ENCODE peak calls at places on chromosomes 2 and 18, in six cellular contexts. Y is endothelial cell of umbilical vein, P is K562, R is A549, X is GM12878, W is HepG2. L is an unnamed sample.

GRCh38 chr2:120344214-120344990 is 1.5 kb upstream of the INHBB start:
- DNase-seq in R (peak), X (no peak), Y (no peak), W (no peak), P (no peak), L (peak)

GRCh38 chr2:38390941-38391340 is 13.9 kb upstream of the ATL2 start:
- DNase-seq in X (no peak), R (no peak), W (no peak), P (no peak), Y (no peak), L (no peak)

GRCh38 chr2:239532305-239532649 is 131.5 kb upstream of the HDAC4 start:
- DNase-seq in R (no peak), Y (no peak), P (no peak), X (no peak), W (no peak), L (no peak)

GRCh38 chr18:33577688-33578370 is at the start of gene ASXL3:
- DNase-seq in R (no peak), X (no peak), W (no peak), P (no peak), Y (peak), L (no peak)

GRCh38 chr2:232984451-232985207 is 28.4 kb downstream of the NGEF start:
- DNase-seq in W (no peak), R (no peak), Y (no peak), X (no peak), P (no peak), L (no peak)

GRCh38 chr2:127659408-127660290 is 13.7 kb downstream of the GPR17 start:
- DNase-seq in R (no peak), W (no peak), P (no peak), Y (peak), X (no peak), L (peak)

GRCh38 chr18:58605027-58606020 is 23.6 kb downstream of the ALPK2 start:
- DNase-seq in R (peak), Y (no peak), P (no peak), W (peak), X (peak), L (no peak)

GRCh38 chr18:36757081-36757480 is 71.7 kb downstream of the TPGS2 start:
- DNase-seq in R (peak), P (peak), X (no peak), Y (peak), W (peak), L (peak)

GRCh38 chr2:179751184-179751809 is 110.1 kb downstream of the ZNF385B start:
- DNase-seq in X (no peak), Y (peak), P (no peak), R (peak), W (peak), L (peak)

GRCh38 chr2:214550774-214551173 is 139.9 kb downstream of the VWC2L start:
- DNase-seq in X (no peak), P (no peak), R (no peak), Y (no peak), W (no peak), L (peak)

GRCh38 chr2:27506587-27506986 is 9.9 kb downstream of the GCKR start:
- DNase-seq in W (no peak), Y (no peak), P (no peak), R (no peak), X (no peak), L (no peak)

GRCh38 chr2:186523781-186524180 is 37.7 kb downstream of the ZC3H15 start:
- DNase-seq in W (no peak), R (no peak), P (no peak), Y (no peak), X (no peak), L (no peak)

GRCh38 chr2:147045113-147045512 is 799.7 kb upstream of the ACVR2A start:
- DNase-seq in Y (peak), W (peak), P (no peak), R (peak), X (peak), L (peak)

GRCh38 chr2:63121055-63121834 is 70.6 kb downstream of the OTX1 start:
- DNase-seq in P (no peak), Y (no peak), R (peak), X (no peak), W (no peak), L (no peak)

GRCh38 chr2:67945976-67946375 is 116.8 kb downstream of the C1D start:
- DNase-seq in R (no peak), Y (peak), W (no peak), X (no peak), P (no peak), L (no peak)
- TF ChIP-seq MAX in R (no peak), Y (no peak), W (no peak), X (no peak), P (no peak), L (no peak)

GRCh38 chr2:160892204-160892603 is 268.0 kb upstream of the TANK start:
- DNase-seq in P (no peak), W (no peak), R (no peak), X (no peak), Y (no peak), L (peak)

GRCh38 chr2:160893581-160893980 is 266.6 kb upstream of the TANK start:
- DNase-seq in X (no peak), P (no peak), Y (no peak), W (no peak), R (no peak), L (no peak)

GRCh38 chr2:160891353-160891740 is 268.9 kb upstream of the TANK start:
- DNase-seq in R (no peak), Y (no peak), W (no peak), P (no peak), X (no peak), L (no peak)

GRCh38 chr2:160889439-160889838 is 270.8 kb upstream of the TANK start:
- DNase-seq in Y (no peak), X (no peak), P (no peak), R (no peak), W (no peak), L (no peak)

GRCh38 chr2:160890667-160891352 is 269.4 kb upstream of the TANK start:
- DNase-seq in W (no peak), P (no peak), X (no peak), R (no peak), Y (no peak), L (no peak)
- TF ChIP-seq POLR2A in W (no peak), P (no peak), X (no peak), R (no peak), Y (no peak), L (no peak)

DNA sequence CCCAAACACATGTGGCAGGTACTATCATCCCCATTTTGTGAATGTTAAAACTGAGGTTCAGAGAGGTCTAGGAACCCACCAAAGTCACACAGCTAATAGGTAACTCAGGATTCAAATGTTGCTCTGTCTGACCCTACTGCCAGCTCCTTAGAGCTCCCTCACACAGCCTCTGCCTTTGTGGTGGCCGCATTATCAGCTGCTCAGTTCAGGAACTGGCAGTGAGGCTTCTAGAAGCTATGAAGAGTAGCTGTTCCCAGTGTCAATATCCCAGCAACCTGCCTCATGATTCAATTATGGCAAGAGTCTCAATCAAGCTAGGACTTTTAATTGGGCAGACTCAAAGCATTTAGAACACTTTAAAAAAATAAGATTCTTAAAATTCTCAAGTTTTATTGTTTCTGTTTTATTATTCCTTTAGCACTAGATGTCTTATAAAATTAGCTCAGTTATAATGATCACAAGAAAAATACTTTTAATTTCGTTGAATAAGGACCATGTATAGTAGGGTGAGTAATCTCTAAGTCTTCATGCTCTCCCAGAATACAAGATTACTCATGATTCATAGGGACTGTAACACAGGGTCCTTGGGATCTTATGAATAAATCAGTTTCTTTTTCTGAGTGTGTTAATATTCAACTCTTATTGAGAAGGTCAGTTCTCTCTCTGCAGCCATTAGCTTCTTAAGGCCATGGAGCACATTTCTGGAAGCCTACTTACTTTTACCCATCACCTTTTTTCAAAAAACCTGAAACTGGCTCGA is 342.7 kb downstream of the RND3 start:
- DNase-seq in P (no peak), R (no peak), Y (no peak), X (no peak), W (no peak), L (no peak)
- TF ChIP-seq MYC in P (no peak), R (no peak), Y (no peak), X (no peak), W (no peak), L (no peak)

GRCh38 chr2:1049691-1050090 is 99.0 kb downstream of the SNTG2 start:
- DNase-seq in P (no peak), Y (no peak), X (no peak), W (no peak), R (no peak), L (no peak)
- TF ChIP-seq MAX in P (no peak), Y (no peak), X (no peak), W (no peak), R (no peak), L (no peak)

DNA sequence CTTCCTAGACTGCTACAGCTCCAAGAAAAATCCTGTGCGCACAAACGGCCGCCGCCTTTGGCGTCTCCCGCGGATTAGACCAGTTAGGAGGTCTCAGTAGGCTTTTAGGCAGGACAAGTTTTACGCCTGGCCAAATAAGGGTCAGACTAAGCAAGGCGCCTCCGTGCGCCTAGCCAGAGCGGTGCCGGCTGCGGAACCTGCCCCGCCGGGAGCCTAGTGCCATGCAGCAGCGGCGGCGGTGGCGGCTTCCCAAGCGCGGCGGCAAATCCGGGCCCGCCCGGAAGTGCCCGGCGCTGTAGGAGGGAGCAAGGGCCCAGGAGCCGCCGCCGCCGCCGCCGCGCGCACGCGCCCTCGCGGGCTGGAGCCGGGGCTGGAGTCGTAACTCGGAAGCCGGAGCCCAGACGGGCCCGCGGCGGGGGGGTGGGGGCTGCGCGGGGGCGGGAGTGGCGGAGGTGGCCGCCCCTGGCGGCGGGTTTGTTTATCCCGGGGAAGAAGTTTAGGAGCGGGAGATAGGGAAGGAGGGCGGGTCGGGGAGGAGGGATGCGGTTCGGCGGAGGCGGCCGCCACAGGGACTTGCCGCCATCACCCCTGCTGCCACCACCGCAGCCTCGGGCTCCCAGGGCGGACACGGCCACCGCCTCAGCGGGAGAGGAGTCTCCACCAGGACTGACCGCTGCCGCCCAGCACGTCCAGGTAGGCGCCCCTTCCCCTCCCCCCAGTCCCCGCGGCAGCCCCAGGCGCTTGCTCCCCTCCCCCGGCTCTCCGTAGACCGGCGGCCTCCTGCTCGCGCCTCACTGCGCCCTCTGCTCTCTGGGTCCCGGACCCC is at the start of gene SPOPL:
- DNase-seq in Y (peak), W (peak), R (peak), P (peak), X (no peak), L (peak)
- TF ChIP-seq POLR2A in Y (peak), W (peak), R (peak), P (peak), X (peak), L (peak)

L was measured in NB4.